ENCODE peak calls at places on chromosomes 13 and 19, in eight cellular contexts. G is naive thymus-derived CD4-positive, alpha-beta T cell; P is IMR-90; S is psoas muscle; T is GM23248; J is PC-3; D is astrocyte; V is suprapubic skin. K is an unnamed sample.

GRCh38 chr13:110149036-110149435 is 157.9 kb downstream of the COL4A1 start:
- DNase-seq in G (no peak), P (no peak), S (no peak), T (no peak), J (no peak), D (peak), V (no peak), K (no peak)

GRCh38 chr13:113820813-113821651 is 42.8 kb downstream of the GAS6 start:
- DNase-seq in G (no peak), P (peak), S (peak), T (peak), J (peak), D (peak), V (peak), K (no peak)

GRCh38 chr19:49801401-49801888 is 11.6 kb downstream of the FUZ start:
- DNase-seq in G (no peak), P (no peak), S (no peak), T (no peak), J (no peak), D (no peak), V (no peak), K (no peak)

GRCh38 chr13:96460571-96460970 is 370.7 kb downstream of the HS6ST3 start:
- DNase-seq in G (no peak), P (no peak), S (no peak), T (no peak), J (peak), D (no peak), V (no peak), K (no peak)

GRCh38 chr19:49070416-49070815 is 2.1 kb downstream of the KCNA7 start:
- DNase-seq in G (no peak), P (no peak), S (no peak), T (no peak), J (no peak), D (no peak), V (no peak), K (no peak)

GRCh38 chr19:40225440-40226305 is 816 bp downstream of the CCNP start:
- DNase-seq in G (no peak), P (peak), S (no peak), T (peak), J (no peak), D (no peak), V (no peak), K (no peak)

GRCh38 chr19:35921012-35921411 is 12.9 kb upstream of the TYROBP start:
- DNase-seq in G (no peak), P (no peak), S (no peak), T (no peak), J (no peak), D (no peak), V (no peak), K (no peak)

GRCh38 chr13:96967248-96967745 is 27.0 kb downstream of the OXGR1 start:
- DNase-seq in G (no peak), P (no peak), S (no peak), T (peak), J (peak), D (no peak), V (no peak), K (no peak)

GRCh38 chr19:39413269-39413902 is 917 bp downstream of the PLEKHG2 start:
- DNase-seq in G (no peak), P (peak), S (peak), T (peak), J (no peak), D (no peak), V (peak), K (no peak)

GRCh38 chr19:5934779-5935472 is 20.9 kb downstream of the CAPS start:
- DNase-seq in G (no peak), P (peak), S (peak), T (peak), J (no peak), D (no peak), V (no peak), K (no peak)

GRCh38 chr13:71156550-71156949 is 710.5 kb downstream of the DACH1 start:
- DNase-seq in G (no peak), P (no peak), S (no peak), T (no peak), J (no peak), D (no peak), V (no peak), K (no peak)

GRCh38 chr13:20814224-20814910 is 40.6 kb upstream of the EEF1AKMT1 start:
- DNase-seq in G (no peak), P (peak), S (peak), T (peak), J (peak), D (peak), V (peak), K (peak)

GRCh38 chr19:38706792-38707511 is 37.3 kb downstream of the CAPN12 start:
- DNase-seq in G (no peak), P (no peak), S (no peak), T (no peak), J (no peak), D (no peak), V (no peak), K (no peak)

GRCh38 chr13:102504002-102504401 is 92.8 kb upstream of the TPP2 start:
- DNase-seq in G (no peak), P (no peak), S (no peak), T (no peak), J (no peak), D (no peak), V (no peak), K (no peak)

GRCh38 chr19:703329-703650 is 5.4 kb upstream of the PALM start:
- DNase-seq in G (no peak), P (no peak), S (no peak), T (no peak), J (no peak), D (no peak), V (no peak), K (no peak)

GRCh38 chr13:30107536-30108136 is 199.7 kb downstream of the KATNAL1 start:
- DNase-seq in G (no peak), P (peak), S (no peak), T (peak), J (peak), D (no peak), V (peak), K (no peak)

GRCh38 chr19:1116726-1117581 is 13.2 kb downstream of the GPX4 start:
- DNase-seq in G (no peak), P (no peak), S (no peak), T (no peak), J (no peak), D (no peak), V (no peak), K (no peak)

GRCh38 chr13:30792257-30793000 is 57.1 kb downstream of the ALOX5AP start:
- DNase-seq in G (no peak), P (peak), S (peak), T (peak), J (peak), D (peak), V (no peak), K (peak)

GRCh38 chr19:13260883-13261653 is 110.9 kb downstream of the IER2 start:
- DNase-seq in G (no peak), P (peak), S (no peak), T (peak), J (peak), D (peak), V (no peak), K (no peak)

GRCh38 chr19:36051236-36051635 is 2.8 kb downstream of the THAP8 start:
- DNase-seq in G (no peak), P (no peak), S (no peak), T (no peak), J (no peak), D (no peak), V (no peak), K (no peak)

GRCh38 chr13:67043901-67044300 is 186.2 kb downstream of the PCDH9 start:
- DNase-seq in G (no peak), P (peak), S (no peak), T (no peak), J (no peak), D (peak), V (no peak), K (no peak)

GRCh38 chr19:21398851-21399250 is 1.9 kb downstream of the ZNF493 start:
- DNase-seq in G (no peak), P (peak), S (no peak), T (peak), J (no peak), D (peak), V (no peak), K (no peak)

GRCh38 chr13:24004971-24005370 is 107.7 kb upstream of the C1QTNF9B start:
- DNase-seq in G (no peak), P (no peak), S (no peak), T (no peak), J (no peak), D (no peak), V (no peak), K (no peak)

DNA sequence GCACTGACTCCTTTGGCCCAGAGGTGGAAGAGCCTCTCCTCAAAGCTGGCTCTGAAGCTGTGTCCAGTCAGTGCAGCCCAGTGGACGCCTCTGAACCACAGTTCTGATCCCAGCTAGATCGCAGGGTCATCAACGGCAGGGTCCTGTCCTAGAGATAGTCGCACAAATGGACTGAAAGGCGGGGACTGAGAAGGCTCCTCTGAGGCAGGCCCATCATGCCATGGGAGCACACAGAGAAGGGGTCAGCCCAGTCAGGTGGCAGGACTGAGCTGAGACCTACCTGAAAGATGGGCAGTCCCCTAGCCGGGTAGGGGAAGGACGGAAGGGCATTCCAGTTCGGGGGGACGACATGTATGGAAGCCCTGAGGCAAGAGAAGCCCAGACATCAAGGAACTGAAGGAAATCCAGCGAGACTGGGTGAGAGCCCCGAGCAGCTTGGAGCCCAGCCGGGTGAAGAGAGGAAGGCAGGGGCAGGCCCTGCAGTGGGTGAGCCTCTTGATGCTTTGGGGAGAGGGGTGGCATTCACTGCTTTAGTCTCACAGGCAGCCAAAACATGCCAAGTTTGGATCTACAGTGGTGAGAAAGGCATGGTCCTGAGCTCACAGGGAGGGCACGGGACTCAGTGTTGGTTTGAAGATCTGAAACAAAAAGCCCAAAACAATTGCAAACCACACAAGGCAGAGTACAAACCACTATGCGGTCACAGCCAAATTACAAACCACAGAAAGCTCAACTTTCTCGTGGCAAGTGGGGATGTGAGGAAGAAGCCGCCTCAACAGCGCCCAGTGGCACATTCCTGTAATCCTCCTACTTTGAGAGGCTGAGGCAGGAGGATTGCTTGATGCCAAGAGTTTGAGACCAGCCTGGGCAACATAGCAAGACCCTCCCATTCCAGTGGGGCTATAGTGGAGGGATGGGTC is 10.0 kb downstream of the CALM3 start:
- DNase-seq in G (peak), P (peak), S (no peak), T (no peak), J (no peak), D (peak), V (peak), K (no peak)
- H3K27ac ChIP-seq in G (peak), P (no peak), S (no peak), T (no peak), J (no peak), D (no peak), V (no peak), K (peak)

GRCh38 chr13:27907139-27907787 is 12.5 kb upstream of the PDX1 start:
- DNase-seq in G (no peak), P (no peak), S (no peak), T (no peak), J (no peak), D (no peak), V (no peak), K (no peak)

GRCh38 chr13:27913116-27913515 is 6.7 kb upstream of the PDX1 start:
- DNase-seq in G (no peak), P (no peak), S (no peak), T (no peak), J (peak), D (no peak), V (no peak), K (no peak)

GRCh38 chr13:27915301-27916207 is 4.2 kb upstream of the PDX1 start:
- DNase-seq in G (no peak), P (no peak), S (no peak), T (no peak), J (peak), D (no peak), V (no peak), K (no peak)

GRCh38 chr13:27909378-27909777 is 10.4 kb upstream of the PDX1 start:
- DNase-seq in G (no peak), P (no peak), S (no peak), T (no peak), J (no peak), D (no peak), V (no peak), K (no peak)

GRCh38 chr13:27911499-27911898 is 8.3 kb upstream of the PDX1 start:
- DNase-seq in G (no peak), P (no peak), S (no peak), T (no peak), J (no peak), D (no peak), V (no peak), K (no peak)
- H3K27ac ChIP-seq in G (no peak), P (no peak), S (no peak), T (no peak), J (no peak), D (no peak), V (no peak), K (no peak)

GRCh38 chr19:41320185-41320518 is 10.2 kb downstream of the CCDC97 start:
- DNase-seq in G (no peak), P (no peak), S (no peak), T (no peak), J (no peak), D (no peak), V (no peak), K (no peak)

GRCh38 chr19:41320568-41320967 is 10.6 kb downstream of the CCDC97 start:
- DNase-seq in G (no peak), P (no peak), S (no peak), T (no peak), J (no peak), D (no peak), V (no peak), K (no peak)

GRCh38 chr19:41322451-41322850 is 12.5 kb downstream of the CCDC97 start:
- DNase-seq in G (no peak), P (no peak), S (no peak), T (no peak), J (no peak), D (no peak), V (no peak), K (no peak)

GRCh38 chr19:41321600-41322270 is 11.8 kb downstream of the CCDC97 start:
- DNase-seq in G (no peak), P (peak), S (peak), T (peak), J (peak), D (peak), V (no peak), K (no peak)

GRCh38 chr19:41321204-41321599 is 11.2 kb downstream of the CCDC97 start:
- DNase-seq in G (no peak), P (no peak), S (no peak), T (no peak), J (no peak), D (no peak), V (no peak), K (no peak)
- H3K27ac ChIP-seq in G (no peak), P (peak), S (peak), T (peak), J (no peak), D (peak), V (no peak), K (peak)

GRCh38 chr19:9672893-9673292 is 2.0 kb downstream of the ZNF562 start:
- DNase-seq in G (no peak), P (no peak), S (no peak), T (no peak), J (no peak), D (no peak), V (no peak), K (no peak)
- H3K27ac ChIP-seq in G (no peak), P (no peak), S (no peak), T (no peak), J (no peak), D (no peak), V (no peak), K (no peak)

GRCh38 chr13:73998631-73999030 is 135.6 kb downstream of the KLF12 start:
- DNase-seq in G (no peak), P (no peak), S (no peak), T (no peak), J (no peak), D (no peak), V (no peak), K (no peak)
- H3K27ac ChIP-seq in G (peak), P (no peak), S (no peak), T (no peak), J (no peak), D (no peak), V (no peak), K (no peak)